ENCODE peak calls at places on chromosomes 7 and 10, in seven cellular contexts. One of them, this sample, is unnamed.

GRCh38 chr10:78728176-78728575 is 340.6 kb upstream of the ZMIZ1 start:
- DNase-seq in prostate gland: no peak
- DNase-seq in astrocyte of the spinal cord: no peak
- DNase-seq in fibroblast of the aortic adventitia: no peak
- DNase-seq in glutamatergic neuron: no peak
- DNase-seq in IMR-90: no peak
- DNase-seq in stomach: no peak
- DNase-seq in this sample: no peak

GRCh38 chr7:1950623-1951523 is 280.8 kb downstream of the ELFN1 start:
- DNase-seq in prostate gland: no peak
- DNase-seq in astrocyte of the spinal cord: peak
- DNase-seq in fibroblast of the aortic adventitia: no peak
- DNase-seq in glutamatergic neuron: peak
- DNase-seq in IMR-90: peak
- DNase-seq in stomach: no peak
- DNase-seq in this sample: no peak

GRCh38 chr7:41872951-41873350 is 170.1 kb upstream of the INHBA start:
- DNase-seq in prostate gland: no peak
- DNase-seq in astrocyte of the spinal cord: no peak
- DNase-seq in fibroblast of the aortic adventitia: peak
- DNase-seq in glutamatergic neuron: no peak
- DNase-seq in IMR-90: no peak
- DNase-seq in stomach: no peak
- DNase-seq in this sample: no peak

GRCh38 chr10:42998481-42999384 is 78.1 kb upstream of the RET start:
- DNase-seq in prostate gland: no peak
- DNase-seq in astrocyte of the spinal cord: no peak
- DNase-seq in fibroblast of the aortic adventitia: no peak
- DNase-seq in glutamatergic neuron: no peak
- DNase-seq in IMR-90: no peak
- DNase-seq in stomach: no peak
- DNase-seq in this sample: peak

GRCh38 chr7:105304040-105304895 is 84.5 kb downstream of the SRPK2 start:
- DNase-seq in prostate gland: peak
- DNase-seq in astrocyte of the spinal cord: peak
- DNase-seq in fibroblast of the aortic adventitia: peak
- DNase-seq in glutamatergic neuron: no peak
- DNase-seq in IMR-90: peak
- DNase-seq in stomach: no peak
- DNase-seq in this sample: no peak

GRCh38 chr10:128286413-128287097 is 160.3 kb upstream of the MKI67 start:
- DNase-seq in prostate gland: no peak
- DNase-seq in astrocyte of the spinal cord: no peak
- DNase-seq in fibroblast of the aortic adventitia: no peak
- DNase-seq in glutamatergic neuron: peak
- DNase-seq in IMR-90: no peak
- DNase-seq in stomach: no peak
- DNase-seq in this sample: no peak

GRCh38 chr7:28181921-28182517 is 1.4 kb upstream of the JAZF1 start:
- DNase-seq in prostate gland: no peak
- DNase-seq in astrocyte of the spinal cord: no peak
- DNase-seq in fibroblast of the aortic adventitia: no peak
- DNase-seq in glutamatergic neuron: no peak
- DNase-seq in IMR-90: no peak
- DNase-seq in stomach: no peak
- DNase-seq in this sample: no peak

GRCh38 chr7:108824840-108825540 is 255.3 kb downstream of the DNAJB9 start:
- DNase-seq in prostate gland: no peak
- DNase-seq in astrocyte of the spinal cord: peak
- DNase-seq in fibroblast of the aortic adventitia: peak
- DNase-seq in glutamatergic neuron: no peak
- DNase-seq in IMR-90: peak
- DNase-seq in stomach: no peak
- DNase-seq in this sample: no peak

GRCh38 chr10:110460111-110460809 is 37.4 kb upstream of the DUSP5 start:
- DNase-seq in prostate gland: no peak
- DNase-seq in astrocyte of the spinal cord: peak
- DNase-seq in fibroblast of the aortic adventitia: no peak
- DNase-seq in glutamatergic neuron: peak
- DNase-seq in IMR-90: peak
- DNase-seq in stomach: peak
- DNase-seq in this sample: peak

GRCh38 chr7:94492601-94493000 is 17.0 kb upstream of the CASD1 start:
- DNase-seq in prostate gland: no peak
- DNase-seq in astrocyte of the spinal cord: no peak
- DNase-seq in fibroblast of the aortic adventitia: no peak
- DNase-seq in glutamatergic neuron: no peak
- DNase-seq in IMR-90: no peak
- DNase-seq in stomach: no peak
- DNase-seq in this sample: no peak

GRCh38 chr10:103696411-103697145 is 158.8 kb downstream of the SH3PXD2A start:
- DNase-seq in prostate gland: no peak
- DNase-seq in astrocyte of the spinal cord: peak
- DNase-seq in fibroblast of the aortic adventitia: peak
- DNase-seq in glutamatergic neuron: peak
- DNase-seq in IMR-90: peak
- DNase-seq in stomach: peak
- DNase-seq in this sample: peak

GRCh38 chr7:115274-115911 is 77.0 kb upstream of the FAM20C start:
- DNase-seq in prostate gland: no peak
- DNase-seq in astrocyte of the spinal cord: peak
- DNase-seq in fibroblast of the aortic adventitia: peak
- DNase-seq in glutamatergic neuron: no peak
- DNase-seq in IMR-90: peak
- DNase-seq in stomach: no peak
- DNase-seq in this sample: no peak

GRCh38 chr7:103447073-103447960 is 1.3 kb upstream of the SLC26A5 start:
- DNase-seq in prostate gland: peak
- DNase-seq in astrocyte of the spinal cord: peak
- DNase-seq in fibroblast of the aortic adventitia: peak
- DNase-seq in glutamatergic neuron: peak
- DNase-seq in IMR-90: peak
- DNase-seq in stomach: peak
- DNase-seq in this sample: no peak

GRCh38 chr7:137990251-137990901 is 11.5 kb downstream of the CREB3L2 start:
- DNase-seq in prostate gland: no peak
- DNase-seq in astrocyte of the spinal cord: peak
- DNase-seq in fibroblast of the aortic adventitia: peak
- DNase-seq in glutamatergic neuron: no peak
- DNase-seq in IMR-90: peak
- DNase-seq in stomach: no peak
- DNase-seq in this sample: no peak

GRCh38 chr10:89643812-89644690 is 991 bp downstream of the PANK1 start:
- DNase-seq in prostate gland: peak
- DNase-seq in astrocyte of the spinal cord: peak
- DNase-seq in fibroblast of the aortic adventitia: peak
- DNase-seq in glutamatergic neuron: peak
- DNase-seq in IMR-90: peak
- DNase-seq in stomach: peak
- DNase-seq in this sample: peak

GRCh38 chr7:14691597-14692203 is 210.9 kb downstream of the DGKB start:
- DNase-seq in prostate gland: peak
- DNase-seq in astrocyte of the spinal cord: peak
- DNase-seq in fibroblast of the aortic adventitia: peak
- DNase-seq in glutamatergic neuron: peak
- DNase-seq in IMR-90: peak
- DNase-seq in stomach: peak
- DNase-seq in this sample: no peak

GRCh38 chr10:124213471-124213870 is 120.1 kb upstream of the CHST15 start:
- DNase-seq in prostate gland: no peak
- DNase-seq in astrocyte of the spinal cord: no peak
- DNase-seq in fibroblast of the aortic adventitia: no peak
- DNase-seq in glutamatergic neuron: no peak
- DNase-seq in IMR-90: no peak
- DNase-seq in stomach: no peak
- DNase-seq in this sample: no peak

GRCh38 chr7:157497744-157498541 is 161.1 kb downstream of the DNAJB6 start:
- DNase-seq in prostate gland: no peak
- DNase-seq in astrocyte of the spinal cord: no peak
- DNase-seq in fibroblast of the aortic adventitia: no peak
- DNase-seq in glutamatergic neuron: no peak
- DNase-seq in IMR-90: no peak
- DNase-seq in stomach: peak
- DNase-seq in this sample: no peak

GRCh38 chr7:48636391-48637015 is 287.8 kb upstream of the CDC14C start:
- DNase-seq in prostate gland: no peak
- DNase-seq in astrocyte of the spinal cord: peak
- DNase-seq in fibroblast of the aortic adventitia: peak
- DNase-seq in glutamatergic neuron: no peak
- DNase-seq in IMR-90: no peak
- DNase-seq in stomach: no peak
- DNase-seq in this sample: no peak

DNA sequence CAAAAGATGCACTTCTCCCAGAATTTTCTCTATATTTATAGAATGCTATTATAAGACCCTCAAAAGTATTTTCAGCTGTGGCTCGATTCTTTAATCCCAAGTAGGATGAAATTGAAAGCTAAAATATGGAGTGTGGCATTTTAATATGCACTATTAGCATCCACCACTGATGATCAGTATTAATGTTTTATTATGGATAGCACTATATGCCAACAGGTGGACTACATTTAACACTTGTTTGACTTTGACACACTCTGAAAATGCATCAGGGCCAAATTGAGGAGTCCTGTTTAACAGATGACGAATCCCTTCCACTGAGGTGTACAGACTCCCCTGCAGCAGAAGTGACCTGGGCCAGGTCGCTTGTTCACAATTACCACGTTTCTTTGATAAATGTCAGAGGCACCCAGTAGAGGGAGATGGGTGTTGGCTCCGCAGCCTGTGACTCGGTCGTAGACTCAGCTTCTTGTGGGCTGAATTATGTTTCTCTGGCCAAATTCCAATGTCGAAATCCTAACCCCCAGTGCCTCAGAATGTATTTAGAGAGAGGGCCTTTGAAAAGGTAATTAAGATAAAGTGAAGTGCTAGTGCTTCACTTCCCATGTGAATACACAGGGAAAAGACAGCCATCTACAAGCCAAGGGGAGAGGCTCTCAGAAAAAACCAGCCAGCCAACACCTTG is 48.1 kb downstream of the WIPF3 start:
- DNase-seq in prostate gland: no peak
- DNase-seq in astrocyte of the spinal cord: no peak
- DNase-seq in fibroblast of the aortic adventitia: peak
- DNase-seq in glutamatergic neuron: no peak
- DNase-seq in IMR-90: no peak
- DNase-seq in stomach: no peak
- DNase-seq in this sample: no peak
- TF ChIP-seq CTCF in prostate gland: no peak
- TF ChIP-seq CTCF in astrocyte of the spinal cord: peak
- TF ChIP-seq CTCF in fibroblast of the aortic adventitia: peak
- TF ChIP-seq CTCF in glutamatergic neuron: no peak
- TF ChIP-seq CTCF in IMR-90: no peak
- TF ChIP-seq CTCF in stomach: no peak
- TF ChIP-seq CTCF in this sample: no peak

GRCh38 chr10:74976565-74976964 is 134.9 kb upstream of the SAMD8 start:
- DNase-seq in prostate gland: no peak
- DNase-seq in astrocyte of the spinal cord: no peak
- DNase-seq in fibroblast of the aortic adventitia: no peak
- DNase-seq in glutamatergic neuron: no peak
- DNase-seq in IMR-90: no peak
- DNase-seq in stomach: no peak
- DNase-seq in this sample: no peak
- TF ChIP-seq CTCF in prostate gland: no peak
- TF ChIP-seq CTCF in astrocyte of the spinal cord: no peak
- TF ChIP-seq CTCF in fibroblast of the aortic adventitia: no peak
- TF ChIP-seq CTCF in glutamatergic neuron: no peak
- TF ChIP-seq CTCF in IMR-90: no peak
- TF ChIP-seq CTCF in stomach: no peak
- TF ChIP-seq CTCF in this sample: no peak

GRCh38 chr10:52780391-52781155 is 8.0 kb upstream of the MBL2 start:
- DNase-seq in prostate gland: no peak
- DNase-seq in astrocyte of the spinal cord: no peak
- DNase-seq in fibroblast of the aortic adventitia: no peak
- DNase-seq in glutamatergic neuron: no peak
- DNase-seq in IMR-90: no peak
- DNase-seq in stomach: no peak
- DNase-seq in this sample: no peak

GRCh38 chr10:52778511-52779392 is 6.2 kb upstream of the MBL2 start:
- DNase-seq in prostate gland: no peak
- DNase-seq in astrocyte of the spinal cord: peak
- DNase-seq in fibroblast of the aortic adventitia: peak
- DNase-seq in glutamatergic neuron: peak
- DNase-seq in IMR-90: peak
- DNase-seq in stomach: no peak
- DNase-seq in this sample: no peak

GRCh38 chr10:52777414-52777813 is 4.8 kb upstream of the MBL2 start:
- DNase-seq in prostate gland: no peak
- DNase-seq in astrocyte of the spinal cord: no peak
- DNase-seq in fibroblast of the aortic adventitia: no peak
- DNase-seq in glutamatergic neuron: no peak
- DNase-seq in IMR-90: no peak
- DNase-seq in stomach: no peak
- DNase-seq in this sample: no peak

GRCh38 chr10:52782554-52782953 is 10.0 kb upstream of the MBL2 start:
- DNase-seq in prostate gland: no peak
- DNase-seq in astrocyte of the spinal cord: no peak
- DNase-seq in fibroblast of the aortic adventitia: no peak
- DNase-seq in glutamatergic neuron: no peak
- DNase-seq in IMR-90: no peak
- DNase-seq in stomach: no peak
- DNase-seq in this sample: no peak

GRCh38 chr10:52779541-52780390 is 7.2 kb upstream of the MBL2 start:
- DNase-seq in prostate gland: no peak
- DNase-seq in astrocyte of the spinal cord: peak
- DNase-seq in fibroblast of the aortic adventitia: peak
- DNase-seq in glutamatergic neuron: peak
- DNase-seq in IMR-90: peak
- DNase-seq in stomach: peak
- DNase-seq in this sample: no peak
- TF ChIP-seq CTCF in prostate gland: peak
- TF ChIP-seq CTCF in astrocyte of the spinal cord: peak
- TF ChIP-seq CTCF in fibroblast of the aortic adventitia: peak
- TF ChIP-seq CTCF in glutamatergic neuron: peak
- TF ChIP-seq CTCF in IMR-90: peak
- TF ChIP-seq CTCF in stomach: peak
- TF ChIP-seq CTCF in this sample: no peak

GRCh38 chr7:23276947-23277346 is 22.2 kb upstream of the MALSU1 start:
- DNase-seq in prostate gland: no peak
- DNase-seq in astrocyte of the spinal cord: no peak
- DNase-seq in fibroblast of the aortic adventitia: no peak
- DNase-seq in glutamatergic neuron: no peak
- DNase-seq in IMR-90: no peak
- DNase-seq in stomach: no peak
- DNase-seq in this sample: no peak

GRCh38 chr7:23277359-23277989 is 21.7 kb upstream of the MALSU1 start:
- DNase-seq in prostate gland: peak
- DNase-seq in astrocyte of the spinal cord: peak
- DNase-seq in fibroblast of the aortic adventitia: peak
- DNase-seq in glutamatergic neuron: no peak
- DNase-seq in IMR-90: peak
- DNase-seq in stomach: no peak
- DNase-seq in this sample: no peak

GRCh38 chr7:23273141-23273599 is 26.0 kb upstream of the MALSU1 start:
- DNase-seq in prostate gland: peak
- DNase-seq in astrocyte of the spinal cord: peak
- DNase-seq in fibroblast of the aortic adventitia: peak
- DNase-seq in glutamatergic neuron: peak
- DNase-seq in IMR-90: peak
- DNase-seq in stomach: peak
- DNase-seq in this sample: peak

GRCh38 chr7:23275906-23276305 is 23.2 kb upstream of the MALSU1 start:
- DNase-seq in prostate gland: no peak
- DNase-seq in astrocyte of the spinal cord: no peak
- DNase-seq in fibroblast of the aortic adventitia: no peak
- DNase-seq in glutamatergic neuron: no peak
- DNase-seq in IMR-90: no peak
- DNase-seq in stomach: no peak
- DNase-seq in this sample: no peak

GRCh38 chr7:23276381-23276780 is 22.8 kb upstream of the MALSU1 start:
- DNase-seq in prostate gland: no peak
- DNase-seq in astrocyte of the spinal cord: no peak
- DNase-seq in fibroblast of the aortic adventitia: no peak
- DNase-seq in glutamatergic neuron: no peak
- DNase-seq in IMR-90: no peak
- DNase-seq in stomach: no peak
- DNase-seq in this sample: no peak
- TF ChIP-seq CTCF in prostate gland: no peak
- TF ChIP-seq CTCF in astrocyte of the spinal cord: no peak
- TF ChIP-seq CTCF in fibroblast of the aortic adventitia: peak
- TF ChIP-seq CTCF in glutamatergic neuron: peak
- TF ChIP-seq CTCF in IMR-90: no peak
- TF ChIP-seq CTCF in stomach: no peak
- TF ChIP-seq CTCF in this sample: no peak

This sample was measured in activated B cell treated with CpG ODN at 0.5 μM for 24 hours.